ENCODE peak calls at places on chromosomes 6 and 20, in seven cellular contexts. D, G, V, Y, F, M and N are unnamed samples.

GRCh38 chr6:138785980-138786379 is 9.9 kb upstream of the ECT2L start:
- DNase-seq in G (no peak), F (no peak), V (no peak), Y (no peak), M (no peak), D (no peak), N (no peak)

GRCh38 chr6:39471954-39472659 is 149.6 kb upstream of the KCNK16 start:
- DNase-seq in V (no peak), G (no peak), M (no peak), D (no peak), F (no peak), Y (no peak), N (no peak)

GRCh38 chr6:165701564-165702354 is 38.7 kb upstream of the PDE10A start:
- DNase-seq in G (no peak), F (no peak), Y (no peak), D (no peak), M (no peak), V (no peak), N (no peak)

GRCh38 chr6:89371849-89372505 is 19.5 kb upstream of the UBE2J1 start:
- DNase-seq in D (no peak), M (peak), V (peak), Y (peak), G (peak), F (peak), N (no peak)

GRCh38 chr6:106360989-106361430 is 493 bp downstream of the CRYBG1 start:
- DNase-seq in V (no peak), G (no peak), F (no peak), D (no peak), Y (no peak), M (no peak), N (no peak)

GRCh38 chr6:166763606-166764472 is 136.8 kb upstream of the RPS6KA2 start:
- DNase-seq in D (no peak), F (no peak), Y (no peak), M (no peak), G (no peak), V (no peak), N (no peak)

GRCh38 chr20:32484221-32485125 is 100.7 kb downstream of the NOL4L start:
- DNase-seq in V (no peak), Y (no peak), F (no peak), M (no peak), G (peak), D (no peak), N (no peak)

GRCh38 chr20:5150226-5151076 is 23.6 kb downstream of the CDS2 start:
- DNase-seq in Y (no peak), M (no peak), D (no peak), V (peak), G (no peak), F (no peak), N (no peak)

GRCh38 chr20:54219751-54220426 is 12.0 kb downstream of the PFDN4 start:
- DNase-seq in F (no peak), M (no peak), D (peak), Y (no peak), V (peak), G (no peak), N (no peak)

GRCh38 chr6:47034919-47035318 is 7.2 kb downstream of the ADGRF1 start:
- DNase-seq in G (no peak), Y (peak), M (no peak), D (peak), F (no peak), V (peak), N (peak)

GRCh38 chr20:50211065-50211464 is 20.4 kb downstream of the CEBPB start:
- DNase-seq in M (no peak), G (no peak), Y (no peak), F (no peak), D (no peak), V (no peak), N (no peak)

GRCh38 chr6:13538084-13538483 is 36.3 kb upstream of the SIRT5 start:
- DNase-seq in F (no peak), M (no peak), V (peak), G (no peak), Y (peak), D (peak), N (no peak)